ENCODE peak calls at places on chromosome 2, in nine cellular contexts. T is mammary epithelial cell, P is brain microvascular endothelial cell, M is astrocyte of the spinal cord, F is fibroblast of the aortic adventitia, N is fibroblast of mammary gland, U is adrenal gland, C is AG09309, R is AG04450. O is an unnamed sample.

GRCh38 chr2:47024046-47024445 is 108.4 kb upstream of the MCFD2 start:
- DNase-seq in T (no peak), P (no peak), M (no peak), F (no peak), N (no peak), U (no peak), C (no peak), R (no peak), O (no peak)

GRCh38 chr2:221997100-221997499 is 301.7 kb downstream of the PAX3 start:
- DNase-seq in T (peak; percentile 82), P (peak; percentile 78), M (peak; percentile 80), F (peak; percentile 27), N (peak; percentile 79), U (no peak), C (no peak), R (peak; percentile 63), O (no peak)

GRCh38 chr2:44578401-44579135 is 216.8 kb downstream of the CAMKMT start:
- DNase-seq in T (peak; percentile 87), P (peak; percentile 48), M (peak; percentile 53), F (peak; percentile 69), N (peak; percentile 87), U (no peak), C (peak; percentile 69), R (peak; percentile 6), O (no peak)

GRCh38 chr2:159797468-159798375 is at the start of gene CD302:
- DNase-seq in T (peak; percentile 21), P (peak; percentile 34), M (peak; percentile 35), F (peak; percentile 49), N (peak; percentile 47), U (peak; percentile 64), C (no peak), R (no peak), O (peak; percentile 81)

GRCh38 chr2:54438271-54438670 is 17.9 kb upstream of the SPTBN1 start:
- DNase-seq in T (no peak), P (no peak), M (no peak), F (peak; percentile 87), N (peak; percentile 28), U (peak; percentile 53), C (peak; percentile 21), R (no peak), O (peak; percentile 54)

GRCh38 chr2:14631676-14632075 is 841 bp upstream of the LRATD1 start:
- DNase-seq in T (no peak), P (no peak), M (no peak), F (no peak), N (no peak), U (no peak), C (no peak), R (no peak), O (no peak)

GRCh38 chr2:11873346-11873745 is 126.9 kb downstream of the LPIN1 start:
- DNase-seq in T (no peak), P (no peak), M (no peak), F (no peak), N (no peak), U (no peak), C (no peak), R (no peak), O (no peak)

GRCh38 chr2:25548587-25548986 is 124.8 kb downstream of the DTNB start:
- DNase-seq in T (no peak), P (no peak), M (no peak), F (no peak), N (no peak), U (no peak), C (no peak), R (no peak), O (no peak)

GRCh38 chr2:189267925-189268579 is 88.5 kb upstream of the COL5A2 start:
- DNase-seq in T (no peak), P (no peak), M (peak; percentile 90), F (peak; percentile 94), N (peak; percentile 83), U (no peak), C (no peak), R (no peak), O (no peak)

GRCh38 chr2:220228310-220229006 is 601.0 kb downstream of the SLC4A3 start:
- DNase-seq in T (peak; percentile 91), P (peak; percentile 99), M (peak; percentile 98), F (peak; percentile 98), N (peak; percentile 99), U (no peak), C (peak; percentile 94), R (peak; percentile 96), O (no peak)

GRCh38 chr2:38076250-38076709 is 329 bp upstream of the CYP1B1 start:
- DNase-seq in T (peak; percentile 77), P (peak; percentile 61), M (peak; percentile 90), F (peak; percentile 90), N (peak; percentile 80), U (peak; percentile 85), C (peak; percentile 80), R (no peak), O (peak; percentile 83)

GRCh38 chr2:56192664-56193305 is 9.0 kb downstream of the CCDC85A start:
- DNase-seq in T (no peak), P (no peak), M (no peak), F (no peak), N (no peak), U (no peak), C (no peak), R (no peak), O (no peak)

GRCh38 chr2:195664528-195664927 is 7.5 kb downstream of the SLC39A10 start:
- DNase-seq in T (no peak), P (no peak), M (peak; percentile 42), F (peak; percentile 51), N (no peak), U (no peak), C (no peak), R (no peak), O (no peak)
- TF ChIP-seq CTCF in T (no peak), P (no peak), M (peak; percentile 14), F (peak; percentile 30), N (peak; percentile 33), U (peak; percentile 44), C (peak; percentile 8), R (peak; percentile 42), O (no peak)

GRCh38 chr2:143683977-143684376 is 554.8 kb downstream of the ARHGAP15 start:
- DNase-seq in T (no peak), P (no peak), M (no peak), F (no peak), N (no peak), U (no peak), C (no peak), R (no peak), O (no peak)
- TF ChIP-seq CTCF in T (no peak), P (no peak), M (no peak), F (no peak), N (no peak), U (no peak), C (no peak), R (no peak), O (no peak)

DNA sequence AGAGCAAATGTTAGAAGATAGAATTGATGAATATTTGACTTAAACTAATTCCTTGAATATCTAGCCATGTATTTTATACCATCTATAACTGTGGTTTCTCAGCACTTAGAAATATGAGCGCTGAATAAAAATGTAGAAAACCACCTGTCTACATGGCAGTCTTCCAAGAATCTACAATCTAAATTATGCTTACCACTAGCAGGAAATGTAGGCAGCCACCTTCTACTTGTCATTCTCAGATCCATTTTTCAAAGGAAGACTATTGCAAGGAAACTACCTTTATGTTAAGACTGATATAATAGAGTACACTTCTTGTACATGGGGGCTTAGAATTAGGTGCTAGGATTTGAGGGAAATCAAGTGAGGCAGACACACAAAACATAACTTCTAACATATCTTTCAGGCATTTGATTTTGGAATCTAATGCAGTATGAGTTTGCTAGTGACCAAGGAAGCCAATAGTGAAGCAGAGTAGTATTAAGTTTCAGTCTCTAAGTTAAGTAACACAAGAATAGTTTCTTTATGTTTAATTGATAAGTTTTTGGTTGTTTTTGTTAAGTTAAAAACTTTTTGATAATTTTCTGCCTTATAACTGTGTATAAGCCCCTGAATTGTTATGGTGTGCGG is 175.9 kb upstream of the ITGA4 start:
- DNase-seq in T (no peak), P (no peak), M (no peak), F (no peak), N (no peak), U (no peak), C (no peak), R (no peak), O (no peak)
- TF ChIP-seq CTCF in T (no peak), P (no peak), M (no peak), F (no peak), N (no peak), U (no peak), C (no peak), R (no peak), O (no peak)

GRCh38 chr2:218876562-218877219 is 4.0 kb upstream of the WNT10A start:
- DNase-seq in T (peak; percentile 51), P (peak; percentile 68), M (peak; percentile 71), F (peak; percentile 71), N (peak; percentile 65), U (peak; percentile 73), C (no peak), R (no peak), O (peak; percentile 82)
- TF ChIP-seq CTCF in T (peak; percentile 98), P (peak; percentile 98), M (peak; percentile 96), F (peak; percentile 97), N (peak; percentile 99), U (peak; percentile 96), C (peak; percentile 96), R (peak; percentile 97), O (peak; percentile 87)

DNA sequence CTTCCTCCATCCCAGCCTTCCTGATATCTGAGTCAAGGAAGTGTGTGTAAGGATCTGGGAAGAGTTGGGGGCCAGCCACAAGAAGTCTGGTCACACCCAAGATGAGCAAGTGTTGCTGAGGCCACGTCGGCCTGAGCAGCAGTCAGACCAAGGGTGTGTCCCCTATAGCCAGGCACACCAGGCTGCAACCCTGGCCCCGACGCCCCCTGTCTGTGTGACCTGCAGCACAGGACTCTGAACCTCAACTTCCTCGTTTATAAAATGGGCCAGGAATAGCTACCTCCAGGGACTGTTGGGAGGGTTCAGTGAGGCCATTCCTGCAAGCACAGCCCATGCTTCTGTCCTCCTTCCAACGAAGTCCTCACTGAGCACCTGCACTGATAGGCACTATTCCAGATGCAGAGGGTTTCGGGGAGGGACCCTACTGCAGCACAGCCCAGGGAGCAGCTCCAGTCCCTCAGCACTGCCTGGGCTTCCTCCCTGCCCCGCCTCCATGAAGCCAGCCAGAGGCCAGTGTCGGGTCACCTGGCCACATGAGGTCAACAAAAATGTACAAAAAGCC is 13.3 kb downstream of the LIMS2 start:
- DNase-seq in T (no peak), P (no peak), M (no peak), F (peak; percentile 69), N (peak; percentile 36), U (peak; percentile 54), C (no peak), R (no peak), O (no peak)
- TF ChIP-seq CTCF in T (no peak), P (no peak), M (no peak), F (peak; percentile 19), N (no peak), U (no peak), C (no peak), R (no peak), O (no peak)

DNA sequence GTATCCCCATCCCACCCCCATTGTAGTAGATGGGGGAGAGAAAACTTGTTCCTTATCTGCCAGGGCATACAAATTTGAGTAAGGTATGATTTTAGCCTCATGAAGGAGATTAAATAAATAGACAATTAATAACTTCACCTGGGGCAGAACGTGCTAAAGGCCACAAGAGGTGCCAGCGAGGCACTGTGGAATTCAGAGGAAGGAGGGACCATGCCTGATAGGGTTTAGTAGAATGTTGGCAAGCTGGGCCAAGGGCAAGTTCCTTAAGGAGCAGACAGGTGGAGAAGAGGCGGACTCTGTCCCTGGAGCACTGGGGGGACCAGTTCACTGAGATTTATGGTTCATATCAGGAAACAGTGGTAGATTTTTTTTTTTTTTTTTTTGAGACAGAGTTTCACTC is 22.5 kb downstream of the STAMBP start:
- DNase-seq in T (no peak), P (no peak), M (no peak), F (no peak), N (no peak), U (no peak), C (no peak), R (no peak), O (no peak)
- TF ChIP-seq CTCF in T (peak; percentile 52), P (peak; percentile 56), M (peak; percentile 24), F (peak; percentile 21), N (peak; percentile 25), U (no peak), C (peak; percentile 15), R (peak; percentile 24), O (no peak)

GRCh38 chr2:58358024-58358423 is 116.9 kb upstream of the FANCL start:
- DNase-seq in T (no peak), P (no peak), M (no peak), F (no peak), N (no peak), U (no peak), C (no peak), R (no peak), O (no peak)
- TF ChIP-seq CTCF in T (no peak), P (no peak), M (no peak), F (no peak), N (no peak), U (no peak), C (no peak), R (no peak), O (no peak)